ENCODE peak calls at places on chromosomes 6 and 20, in seven cellular contexts. One of them, this sample, is unnamed.

GRCh38 chr6:118764766-118765165 is 113.4 kb upstream of the CEP85L start:
- DNase-seq in body of pancreas: peak
- DNase-seq in BE2C: no peak
- DNase-seq in epithelial cell of proximal tubule: no peak
- DNase-seq in WERI-Rb-1: no peak
- DNase-seq in astrocyte: no peak
- DNase-seq in esophagus squamous epithelium: no peak
- DNase-seq in this sample: no peak

GRCh38 chr20:50838322-50838625 is 43.4 kb downstream of the BCAS4 start:
- DNase-seq in body of pancreas: no peak
- DNase-seq in BE2C: no peak
- DNase-seq in epithelial cell of proximal tubule: no peak
- DNase-seq in WERI-Rb-1: no peak
- DNase-seq in astrocyte: no peak
- DNase-seq in esophagus squamous epithelium: no peak
- DNase-seq in this sample: peak

GRCh38 chr20:23626040-23626620 is 11.6 kb downstream of the CST3 start:
- DNase-seq in body of pancreas: no peak
- DNase-seq in BE2C: no peak
- DNase-seq in epithelial cell of proximal tubule: no peak
- DNase-seq in WERI-Rb-1: no peak
- DNase-seq in astrocyte: no peak
- DNase-seq in esophagus squamous epithelium: no peak
- DNase-seq in this sample: peak

GRCh38 chr6:1390071-1390804 is 862 bp downstream of the FOXF2 start:
- DNase-seq in body of pancreas: peak
- DNase-seq in BE2C: no peak
- DNase-seq in epithelial cell of proximal tubule: no peak
- DNase-seq in WERI-Rb-1: peak
- DNase-seq in astrocyte: peak
- DNase-seq in esophagus squamous epithelium: no peak
- DNase-seq in this sample: no peak

GRCh38 chr6:70281923-70282902 is 20.7 kb downstream of the COL9A1 start:
- DNase-seq in body of pancreas: no peak
- DNase-seq in BE2C: no peak
- DNase-seq in epithelial cell of proximal tubule: no peak
- DNase-seq in WERI-Rb-1: no peak
- DNase-seq in astrocyte: no peak
- DNase-seq in esophagus squamous epithelium: no peak
- DNase-seq in this sample: no peak

GRCh38 chr6:105500693-105501092 is 97.8 kb upstream of the PREP start:
- DNase-seq in body of pancreas: no peak
- DNase-seq in BE2C: no peak
- DNase-seq in epithelial cell of proximal tubule: no peak
- DNase-seq in WERI-Rb-1: no peak
- DNase-seq in astrocyte: no peak
- DNase-seq in esophagus squamous epithelium: no peak
- DNase-seq in this sample: no peak

GRCh38 chr20:59783020-59784010 is 150.1 kb downstream of the SYCP2 start:
- DNase-seq in body of pancreas: peak
- DNase-seq in BE2C: peak
- DNase-seq in epithelial cell of proximal tubule: no peak
- DNase-seq in WERI-Rb-1: peak
- DNase-seq in astrocyte: peak
- DNase-seq in esophagus squamous epithelium: no peak
- DNase-seq in this sample: peak

GRCh38 chr6:40626886-40627285 is 39.7 kb upstream of the LRFN2 start:
- DNase-seq in body of pancreas: no peak
- DNase-seq in BE2C: no peak
- DNase-seq in epithelial cell of proximal tubule: no peak
- DNase-seq in WERI-Rb-1: no peak
- DNase-seq in astrocyte: no peak
- DNase-seq in esophagus squamous epithelium: no peak
- DNase-seq in this sample: no peak

GRCh38 chr6:137229075-137229759 is 10.0 kb upstream of the IFNGR1 start:
- DNase-seq in body of pancreas: no peak
- DNase-seq in BE2C: no peak
- DNase-seq in epithelial cell of proximal tubule: no peak
- DNase-seq in WERI-Rb-1: no peak
- DNase-seq in astrocyte: no peak
- DNase-seq in esophagus squamous epithelium: no peak
- DNase-seq in this sample: no peak

GRCh38 chr20:31936430-31936829 is 15.4 kb downstream of the PDRG1 start:
- DNase-seq in body of pancreas: no peak
- DNase-seq in BE2C: no peak
- DNase-seq in epithelial cell of proximal tubule: no peak
- DNase-seq in WERI-Rb-1: no peak
- DNase-seq in astrocyte: no peak
- DNase-seq in esophagus squamous epithelium: no peak
- DNase-seq in this sample: no peak

GRCh38 chr20:16806886-16807285 is 58.7 kb downstream of the OTOR start:
- DNase-seq in body of pancreas: no peak
- DNase-seq in BE2C: no peak
- DNase-seq in epithelial cell of proximal tubule: no peak
- DNase-seq in WERI-Rb-1: no peak
- DNase-seq in astrocyte: peak
- DNase-seq in esophagus squamous epithelium: no peak
- DNase-seq in this sample: no peak

GRCh38 chr6:43308101-43308989 is at the start of gene CRIP3:
- DNase-seq in body of pancreas: peak
- DNase-seq in BE2C: peak
- DNase-seq in epithelial cell of proximal tubule: no peak
- DNase-seq in WERI-Rb-1: no peak
- DNase-seq in astrocyte: no peak
- DNase-seq in esophagus squamous epithelium: no peak
- DNase-seq in this sample: no peak

GRCh38 chr6:139713416-139713815 is 339.0 kb upstream of the CITED2 start:
- DNase-seq in body of pancreas: no peak
- DNase-seq in BE2C: no peak
- DNase-seq in epithelial cell of proximal tubule: no peak
- DNase-seq in WERI-Rb-1: no peak
- DNase-seq in astrocyte: no peak
- DNase-seq in esophagus squamous epithelium: no peak
- DNase-seq in this sample: no peak

GRCh38 chr20:24911461-24911860 is 37.6 kb upstream of the CST7 start:
- DNase-seq in body of pancreas: no peak
- DNase-seq in BE2C: no peak
- DNase-seq in epithelial cell of proximal tubule: no peak
- DNase-seq in WERI-Rb-1: no peak
- DNase-seq in astrocyte: no peak
- DNase-seq in esophagus squamous epithelium: no peak
- DNase-seq in this sample: no peak

GRCh38 chr20:62784497-62784896 is 11.8 kb upstream of the MRGBP start:
- DNase-seq in body of pancreas: no peak
- DNase-seq in BE2C: no peak
- DNase-seq in epithelial cell of proximal tubule: no peak
- DNase-seq in WERI-Rb-1: no peak
- DNase-seq in astrocyte: no peak
- DNase-seq in esophagus squamous epithelium: no peak
- DNase-seq in this sample: no peak

GRCh38 chr6:14333556-14334305 is 216.2 kb downstream of the CD83 start:
- DNase-seq in body of pancreas: no peak
- DNase-seq in BE2C: no peak
- DNase-seq in epithelial cell of proximal tubule: no peak
- DNase-seq in WERI-Rb-1: no peak
- DNase-seq in astrocyte: peak
- DNase-seq in esophagus squamous epithelium: no peak
- DNase-seq in this sample: no peak

GRCh38 chr20:51738877-51739447 is 29.2 kb downstream of the ATP9A start:
- DNase-seq in body of pancreas: no peak
- DNase-seq in BE2C: no peak
- DNase-seq in epithelial cell of proximal tubule: no peak
- DNase-seq in WERI-Rb-1: no peak
- DNase-seq in astrocyte: no peak
- DNase-seq in esophagus squamous epithelium: no peak
- DNase-seq in this sample: peak

GRCh38 chr6:28266962-28267694 is at the start of gene ZSCAN26:
- DNase-seq in body of pancreas: peak
- DNase-seq in BE2C: peak
- DNase-seq in epithelial cell of proximal tubule: peak
- DNase-seq in WERI-Rb-1: peak
- DNase-seq in astrocyte: peak
- DNase-seq in esophagus squamous epithelium: no peak
- DNase-seq in this sample: peak

GRCh38 chr6:28269492-28269891 is 2.5 kb downstream of the ZSCAN26 start:
- DNase-seq in body of pancreas: no peak
- DNase-seq in BE2C: no peak
- DNase-seq in epithelial cell of proximal tubule: peak
- DNase-seq in WERI-Rb-1: no peak
- DNase-seq in astrocyte: peak
- DNase-seq in esophagus squamous epithelium: no peak
- DNase-seq in this sample: no peak

GRCh38 chr6:28264834-28265401 is 2.0 kb upstream of the ZSCAN26 start:
- DNase-seq in body of pancreas: no peak
- DNase-seq in BE2C: no peak
- DNase-seq in epithelial cell of proximal tubule: no peak
- DNase-seq in WERI-Rb-1: no peak
- DNase-seq in astrocyte: no peak
- DNase-seq in esophagus squamous epithelium: no peak
- DNase-seq in this sample: no peak

GRCh38 chr6:28266563-28266961 is 381 bp upstream of the ZSCAN26 start:
- DNase-seq in body of pancreas: no peak
- DNase-seq in BE2C: no peak
- DNase-seq in epithelial cell of proximal tubule: no peak
- DNase-seq in WERI-Rb-1: no peak
- DNase-seq in astrocyte: no peak
- DNase-seq in esophagus squamous epithelium: no peak
- DNase-seq in this sample: no peak

DNA sequence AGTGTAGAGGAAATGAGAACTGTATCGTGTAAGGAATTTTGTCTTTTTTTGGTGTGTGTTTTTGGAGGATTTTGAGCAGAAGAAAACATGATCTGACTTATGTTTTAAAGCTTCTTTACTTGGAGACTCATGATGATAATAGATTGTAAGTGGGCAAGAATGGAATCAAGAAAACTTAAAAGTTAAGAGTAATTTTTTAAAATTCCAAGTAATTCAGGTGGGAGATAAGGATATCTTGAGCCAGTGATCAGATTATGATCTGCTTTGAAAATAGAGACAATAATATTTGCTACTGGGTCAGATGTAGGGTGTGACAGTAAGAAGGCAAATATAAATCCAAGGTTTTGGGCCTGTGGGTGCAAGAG is 734 bp downstream of the ZSCAN26 start:
- DNase-seq in body of pancreas: no peak
- DNase-seq in BE2C: no peak
- DNase-seq in epithelial cell of proximal tubule: no peak
- DNase-seq in WERI-Rb-1: no peak
- DNase-seq in astrocyte: no peak
- DNase-seq in esophagus squamous epithelium: no peak
- DNase-seq in this sample: no peak
- H3K4me3 ChIP-seq in body of pancreas: peak
- H3K4me3 ChIP-seq in BE2C: peak
- H3K4me3 ChIP-seq in epithelial cell of proximal tubule: peak
- H3K4me3 ChIP-seq in WERI-Rb-1: peak
- H3K4me3 ChIP-seq in astrocyte: peak
- H3K4me3 ChIP-seq in esophagus squamous epithelium: peak
- H3K4me3 ChIP-seq in this sample: peak

DNA sequence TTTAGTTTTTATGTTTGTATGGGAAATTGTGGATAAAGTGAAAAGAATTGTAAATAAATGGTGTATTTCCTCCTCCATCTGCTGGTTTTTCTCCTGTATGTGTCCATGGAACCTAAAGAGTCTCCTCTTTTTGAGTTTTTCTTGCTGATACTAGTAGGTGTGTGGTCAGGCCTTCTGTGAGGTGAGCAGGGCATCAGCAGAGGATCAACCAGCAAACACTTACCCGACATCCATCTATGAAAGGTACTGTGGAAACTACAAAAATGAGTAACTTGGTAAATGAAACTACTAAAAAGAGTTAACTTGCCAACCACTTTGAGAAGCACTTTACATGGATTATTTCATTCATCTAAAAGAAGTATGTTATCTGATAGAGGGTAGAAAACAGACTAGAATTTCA is 20.9 kb upstream of the RNF8 start:
- DNase-seq in body of pancreas: no peak
- DNase-seq in BE2C: no peak
- DNase-seq in epithelial cell of proximal tubule: no peak
- DNase-seq in WERI-Rb-1: no peak
- DNase-seq in astrocyte: no peak
- DNase-seq in esophagus squamous epithelium: no peak
- DNase-seq in this sample: no peak
- H3K4me3 ChIP-seq in body of pancreas: no peak
- H3K4me3 ChIP-seq in BE2C: no peak
- H3K4me3 ChIP-seq in epithelial cell of proximal tubule: no peak
- H3K4me3 ChIP-seq in WERI-Rb-1: no peak
- H3K4me3 ChIP-seq in astrocyte: no peak
- H3K4me3 ChIP-seq in esophagus squamous epithelium: no peak
- H3K4me3 ChIP-seq in this sample: no peak

GRCh38 chr20:41116282-41116960 is 20.9 kb upstream of the PLCG1 start:
- DNase-seq in body of pancreas: no peak
- DNase-seq in BE2C: no peak
- DNase-seq in epithelial cell of proximal tubule: no peak
- DNase-seq in WERI-Rb-1: no peak
- DNase-seq in astrocyte: no peak
- DNase-seq in esophagus squamous epithelium: no peak
- DNase-seq in this sample: no peak
- H3K4me3 ChIP-seq in body of pancreas: no peak
- H3K4me3 ChIP-seq in BE2C: no peak
- H3K4me3 ChIP-seq in epithelial cell of proximal tubule: no peak
- H3K4me3 ChIP-seq in WERI-Rb-1: no peak
- H3K4me3 ChIP-seq in astrocyte: no peak
- H3K4me3 ChIP-seq in esophagus squamous epithelium: no peak
- H3K4me3 ChIP-seq in this sample: no peak

DNA sequence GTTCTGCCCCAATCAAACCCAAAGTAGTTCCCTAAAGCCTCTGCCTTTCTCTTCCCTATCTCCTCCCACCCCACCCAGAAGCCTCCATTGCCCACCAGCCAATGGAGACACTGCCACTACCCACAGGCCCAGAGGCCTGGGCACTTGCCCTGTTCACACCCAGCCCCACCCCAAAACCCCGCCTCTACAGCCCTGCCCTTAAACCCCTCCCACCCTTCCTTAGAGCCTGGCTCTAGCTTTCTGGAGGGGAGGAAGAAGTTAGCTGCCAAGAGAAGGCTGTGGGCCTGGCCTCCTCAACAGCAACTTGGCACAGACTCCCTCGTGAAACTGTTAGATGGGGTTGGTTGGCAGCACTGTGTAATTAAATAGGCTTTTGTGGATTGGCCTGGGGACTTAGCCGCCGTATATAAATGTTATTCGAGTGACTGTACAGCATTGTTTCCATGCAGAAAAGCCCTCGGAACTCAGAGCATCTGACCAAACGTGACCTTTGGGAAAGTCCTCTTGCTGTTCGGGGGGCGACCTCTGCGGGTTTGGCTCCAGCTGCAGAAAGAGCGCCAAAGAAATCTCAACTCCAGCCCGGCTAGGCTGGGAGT is 31.4 kb downstream of the COL11A2 start:
- DNase-seq in body of pancreas: peak
- DNase-seq in BE2C: no peak
- DNase-seq in epithelial cell of proximal tubule: no peak
- DNase-seq in WERI-Rb-1: peak
- DNase-seq in astrocyte: peak
- DNase-seq in esophagus squamous epithelium: no peak
- DNase-seq in this sample: peak
- H3K4me3 ChIP-seq in body of pancreas: no peak
- H3K4me3 ChIP-seq in BE2C: no peak
- H3K4me3 ChIP-seq in epithelial cell of proximal tubule: no peak
- H3K4me3 ChIP-seq in WERI-Rb-1: no peak
- H3K4me3 ChIP-seq in astrocyte: peak
- H3K4me3 ChIP-seq in esophagus squamous epithelium: peak
- H3K4me3 ChIP-seq in this sample: no peak

This sample was measured in RWPE2.